ENCODE peak calls at places on chromosomes 7 and 10, in six cellular contexts. One of them, this sample, is unnamed.

GRCh38 chr10:125967533-125967932 is 71.2 kb downstream of the FANK1 start:
- DNase-seq in GM23338: no peak
- DNase-seq in PC-3: no peak
- DNase-seq in neural progenitor cell: no peak
- DNase-seq in GM23248: no peak
- DNase-seq in OCI-LY7: no peak
- DNase-seq in this sample: no peak

GRCh38 chr7:79403451-79403850 is 50.0 kb downstream of the MAGI2 start:
- DNase-seq in PC-3: no peak
- DNase-seq in neural progenitor cell: no peak
- DNase-seq in GM23248: peak
- DNase-seq in GM23338: no peak
- DNase-seq in OCI-LY7: no peak
- DNase-seq in this sample: no peak

GRCh38 chr10:5530412-5530806 is 5.6 kb downstream of the CALML3 start:
- DNase-seq in GM23248: no peak
- DNase-seq in PC-3: no peak
- DNase-seq in neural progenitor cell: no peak
- DNase-seq in OCI-LY7: no peak
- DNase-seq in GM23338: no peak
- DNase-seq in this sample: no peak

GRCh38 chr7:88169717-88170320 is 50.0 kb downstream of the SRI start:
- DNase-seq in neural progenitor cell: peak
- DNase-seq in GM23248: peak
- DNase-seq in OCI-LY7: peak
- DNase-seq in GM23338: peak
- DNase-seq in PC-3: peak
- DNase-seq in this sample: peak

GRCh38 chr7:69967152-69967591 is 368.9 kb downstream of the AUTS2 start:
- DNase-seq in OCI-LY7: no peak
- DNase-seq in PC-3: no peak
- DNase-seq in GM23248: no peak
- DNase-seq in GM23338: peak
- DNase-seq in neural progenitor cell: peak
- DNase-seq in this sample: peak

GRCh38 chr10:28631896-28632596 is 45.3 kb upstream of the BAMBI start:
- DNase-seq in GM23248: peak
- DNase-seq in PC-3: peak
- DNase-seq in neural progenitor cell: no peak
- DNase-seq in OCI-LY7: no peak
- DNase-seq in GM23338: no peak
- DNase-seq in this sample: no peak

GRCh38 chr10:86210416-86210815 is 156.2 kb downstream of the GRID1 start:
- DNase-seq in OCI-LY7: no peak
- DNase-seq in PC-3: no peak
- DNase-seq in GM23248: no peak
- DNase-seq in GM23338: no peak
- DNase-seq in neural progenitor cell: no peak
- DNase-seq in this sample: no peak

GRCh38 chr7:117975436-117975835 is 102.2 kb upstream of the CTTNBP2 start:
- DNase-seq in OCI-LY7: no peak
- DNase-seq in PC-3: no peak
- DNase-seq in neural progenitor cell: no peak
- DNase-seq in GM23248: no peak
- DNase-seq in GM23338: no peak
- DNase-seq in this sample: no peak

GRCh38 chr7:148330124-148330818 is 260.3 kb upstream of the C7orf33 start:
- DNase-seq in neural progenitor cell: no peak
- DNase-seq in GM23338: no peak
- DNase-seq in PC-3: no peak
- DNase-seq in GM23248: no peak
- DNase-seq in OCI-LY7: no peak
- DNase-seq in this sample: no peak

GRCh38 chr10:93821051-93821772 is 63.5 kb downstream of the LGI1 start:
- DNase-seq in GM23338: peak
- DNase-seq in neural progenitor cell: peak
- DNase-seq in GM23248: peak
- DNase-seq in PC-3: peak
- DNase-seq in OCI-LY7: peak
- DNase-seq in this sample: peak

GRCh38 chr7:74320645-74321178 is 31.5 kb downstream of the CLIP2 start:
- DNase-seq in GM23248: no peak
- DNase-seq in neural progenitor cell: no peak
- DNase-seq in OCI-LY7: no peak
- DNase-seq in PC-3: no peak
- DNase-seq in GM23338: peak
- DNase-seq in this sample: no peak
- H3K4me3 ChIP-seq in GM23248: no peak
- H3K4me3 ChIP-seq in neural progenitor cell: no peak
- H3K4me3 ChIP-seq in OCI-LY7: no peak
- H3K4me3 ChIP-seq in PC-3: no peak
- H3K4me3 ChIP-seq in GM23338: no peak
- H3K4me3 ChIP-seq in this sample: no peak

DNA sequence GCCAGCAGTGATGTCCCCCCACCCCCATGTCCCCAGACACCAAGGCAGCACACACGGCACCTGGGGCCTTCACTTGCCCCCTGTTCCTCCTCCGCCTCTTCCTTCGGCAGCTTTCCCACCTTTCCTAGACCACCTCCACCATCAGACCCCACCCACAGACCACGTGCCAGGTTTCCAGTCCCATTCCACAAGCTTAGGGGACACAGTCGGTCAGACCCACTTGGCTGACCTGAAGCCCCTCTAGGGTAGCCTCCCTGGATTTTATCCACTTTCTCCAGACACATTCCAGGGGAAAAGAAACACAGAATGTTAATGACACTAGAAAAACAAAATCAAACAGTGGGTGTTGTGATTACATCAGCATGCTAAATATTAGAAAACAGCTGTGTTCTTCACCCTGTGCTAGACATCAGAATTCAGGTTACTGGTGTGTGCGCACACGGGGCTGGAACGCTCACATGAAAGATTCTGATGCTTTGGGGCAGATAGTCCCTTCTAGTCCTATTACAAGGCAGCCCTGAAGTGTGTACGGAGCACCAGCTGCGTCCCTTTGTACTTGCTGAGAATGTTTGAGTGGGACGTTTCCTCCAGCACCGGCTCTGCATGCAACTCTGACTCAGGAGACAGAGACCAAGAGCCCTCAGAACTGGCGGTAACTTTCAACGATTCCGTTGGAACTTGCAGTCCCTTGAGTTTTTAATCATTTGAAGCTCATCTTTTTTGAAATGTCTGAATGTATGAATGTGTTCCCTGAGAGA is 75.5 kb upstream of the PPP2R2D start:
- DNase-seq in neural progenitor cell: peak
- DNase-seq in GM23248: peak
- DNase-seq in OCI-LY7: no peak
- DNase-seq in PC-3: no peak
- DNase-seq in GM23338: no peak
- DNase-seq in this sample: no peak
- TF ChIP-seq EZH2phosphoT487 in neural progenitor cell: no peak
- TF ChIP-seq EZH2phosphoT487 in GM23248: no peak
- TF ChIP-seq EZH2phosphoT487 in OCI-LY7: no peak
- TF ChIP-seq EZH2phosphoT487 in PC-3: no peak
- TF ChIP-seq EZH2phosphoT487 in GM23338: no peak
- TF ChIP-seq EZH2phosphoT487 in this sample: no peak

DNA sequence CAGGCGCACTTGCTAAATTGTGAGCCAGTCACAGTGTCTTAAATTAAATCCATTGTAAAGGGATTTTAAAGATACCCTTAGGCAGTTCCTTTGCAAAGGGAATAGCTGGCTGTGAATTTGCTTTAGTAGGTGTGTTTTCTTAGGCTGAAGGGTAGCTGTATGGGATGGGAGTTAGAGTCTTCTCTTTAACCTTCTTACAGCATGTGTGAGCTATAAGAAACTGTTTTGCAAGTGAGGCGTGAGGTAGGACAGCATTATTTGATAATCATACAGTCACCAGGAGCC is 5.2 kb downstream of the EEPD1 start:
- DNase-seq in neural progenitor cell: no peak
- DNase-seq in OCI-LY7: no peak
- DNase-seq in PC-3: peak
- DNase-seq in GM23248: no peak
- DNase-seq in GM23338: no peak
- DNase-seq in this sample: no peak
- H3K4me3 ChIP-seq in neural progenitor cell: no peak
- H3K4me3 ChIP-seq in OCI-LY7: no peak
- H3K4me3 ChIP-seq in PC-3: peak
- H3K4me3 ChIP-seq in GM23248: no peak
- H3K4me3 ChIP-seq in GM23338: no peak
- H3K4me3 ChIP-seq in this sample: no peak

DNA sequence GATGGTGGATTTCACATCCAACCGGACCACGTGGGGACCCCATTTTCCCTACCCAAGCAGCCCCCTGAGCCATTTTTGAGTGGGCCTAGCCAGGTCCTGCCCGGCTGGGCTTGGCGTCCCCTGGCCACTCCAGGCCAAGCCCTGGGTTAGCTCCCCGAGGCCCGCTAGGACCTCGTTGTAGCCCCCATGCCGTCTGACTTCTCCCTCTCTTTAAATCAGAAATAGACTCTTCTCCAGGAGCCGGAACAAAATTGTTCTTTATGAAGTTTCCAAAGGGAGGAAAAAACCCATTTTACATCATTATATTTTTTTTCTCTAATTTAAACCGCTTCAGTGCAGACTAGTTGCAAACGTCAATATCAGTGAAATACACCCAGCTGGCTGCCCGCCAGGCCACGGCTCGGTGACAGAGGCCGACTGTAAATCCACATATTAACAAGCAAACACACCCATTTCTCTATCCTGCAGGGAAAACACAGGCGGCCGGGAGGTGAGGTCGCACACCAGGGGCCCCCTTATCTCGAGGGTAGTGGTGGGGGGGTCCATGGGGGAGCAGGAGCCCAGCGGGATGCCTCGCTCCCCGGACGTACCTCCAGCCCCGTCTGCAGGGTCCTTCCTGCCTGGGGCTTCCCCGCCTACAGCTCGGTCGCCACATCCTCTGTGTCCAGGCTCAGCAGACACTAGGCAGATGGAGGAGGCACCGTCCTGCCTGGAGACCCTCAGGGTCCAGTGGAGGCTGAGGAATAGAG is 72.7 kb downstream of the ELFN1 start:
- DNase-seq in PC-3: peak
- DNase-seq in GM23248: peak
- DNase-seq in OCI-LY7: no peak
- DNase-seq in GM23338: no peak
- DNase-seq in neural progenitor cell: no peak
- DNase-seq in this sample: peak
- TF ChIP-seq EZH2phosphoT487 in PC-3: no peak
- TF ChIP-seq EZH2phosphoT487 in GM23248: no peak
- TF ChIP-seq EZH2phosphoT487 in OCI-LY7: no peak
- TF ChIP-seq EZH2phosphoT487 in GM23338: no peak
- TF ChIP-seq EZH2phosphoT487 in neural progenitor cell: no peak
- TF ChIP-seq EZH2phosphoT487 in this sample: no peak

GRCh38 chr7:76281006-76281705 is 21.3 kb upstream of the HSPB1 start:
- DNase-seq in GM23248: peak
- DNase-seq in neural progenitor cell: peak
- DNase-seq in GM23338: no peak
- DNase-seq in PC-3: no peak
- DNase-seq in OCI-LY7: no peak
- DNase-seq in this sample: no peak
- H3K4me3 ChIP-seq in GM23248: peak
- H3K4me3 ChIP-seq in neural progenitor cell: peak
- H3K4me3 ChIP-seq in GM23338: peak
- H3K4me3 ChIP-seq in PC-3: peak
- H3K4me3 ChIP-seq in OCI-LY7: no peak
- H3K4me3 ChIP-seq in this sample: no peak

This sample was measured in hepatocyte.